ENCODE peak calls at places on chromosomes 12 and 14, in nine cellular contexts. P is endodermal cell; Q is COR-L47; I is AG09309; C is EL; K is non-pigmented ciliary epithelial cell; Y is activated naive CD4-positive, alpha-beta T cell treated with anti-CD3 and anti-CD28 coated beads for 36 hours; R is activated naive CD8-positive, alpha-beta T cell treated with anti-CD3 and anti-CD28 coated beads, Interleukin-2, amount 50 U/mL, for 24 hours; Z is activated CD4-positive, alpha-beta T cell treated with anti-CD3 and anti-CD28 coated beads for 24 hours. O is an unnamed sample.

GRCh38 chr12:113462117-113462774 is 9.4 kb downstream of the LHX5 start:
- DNase-seq in R (peak), Z (peak), C (peak), Q (peak), P (peak), K (no peak), Y (peak), I (peak), O (peak)

GRCh38 chr12:6927379-6927991 is at the start of gene ATN1:
- DNase-seq in K (no peak), I (no peak), Y (peak), P (peak), Q (no peak), Z (no peak), R (peak), C (peak), O (no peak)

GRCh38 chr14:28502517-28502916 is 264.1 kb upstream of the FOXG1 start:
- DNase-seq in K (no peak), I (no peak), P (no peak), Y (no peak), C (no peak), Z (no peak), R (no peak), Q (no peak), O (no peak)

GRCh38 chr12:76976777-76977465 is 88.4 kb downstream of the E2F7 start:
- DNase-seq in R (no peak), P (no peak), I (no peak), K (no peak), C (peak), Z (no peak), Y (no peak), Q (no peak), O (no peak)

GRCh38 chr14:56216631-56217379 is 98.6 kb downstream of the PELI2 start:
- DNase-seq in Q (peak), C (peak), Y (peak), K (no peak), R (no peak), Z (no peak), I (no peak), P (no peak), O (no peak)

GRCh38 chr14:36517242-36518030 is 2.6 kb downstream of the NKX2-1 start:
- DNase-seq in Y (no peak), R (no peak), Z (no peak), I (no peak), P (peak), C (no peak), K (no peak), Q (no peak), O (no peak)

GRCh38 chr14:59060841-59061240 is 127.6 kb upstream of the DAAM1 start:
- DNase-seq in Z (no peak), I (no peak), Q (no peak), K (no peak), P (no peak), R (no peak), C (no peak), Y (no peak), O (no peak)

GRCh38 chr14:53278602-53279506 is 125.7 kb upstream of the DDHD1 start:
- DNase-seq in C (peak), P (no peak), K (peak), Q (peak), Y (no peak), I (no peak), Z (no peak), R (no peak), O (no peak)

GRCh38 chr12:66152732-66153131 is 17.1 kb downstream of the TMBIM4 start:
- DNase-seq in Z (no peak), Q (no peak), P (no peak), K (no peak), Y (no peak), R (no peak), I (peak), C (no peak), O (no peak)

GRCh38 chr14:42980419-42980818 is 1373.7 kb downstream of the LRFN5 start:
- DNase-seq in R (no peak), Y (no peak), C (no peak), Z (no peak), K (peak), I (no peak), P (peak), Q (peak), O (no peak)

GRCh38 chr14:103108749-103109207 is 14.3 kb downstream of the EXOC3L4 start:
- DNase-seq in K (no peak), P (peak), R (peak), Z (no peak), Q (no peak), Y (peak), C (peak), I (no peak), O (no peak)

GRCh38 chr14:96146131-96146771 is 58.4 kb upstream of the BDKRB2 start:
- DNase-seq in I (peak), Q (peak), Y (no peak), Z (no peak), R (no peak), P (no peak), C (peak), K (no peak), O (no peak)

GRCh38 chr12:96445743-96446655 is 43.4 kb upstream of the CFAP54 start:
- DNase-seq in Z (peak), I (peak), P (no peak), Y (peak), C (peak), R (peak), K (peak), Q (no peak), O (no peak)

GRCh38 chr14:50773632-50774541 is 57.1 kb downstream of the NIN start:
- DNase-seq in K (no peak), Q (peak), R (peak), Z (no peak), I (no peak), C (peak), Y (peak), P (peak), O (no peak)

GRCh38 chr14:98926151-98926550 is 345.8 kb downstream of the BCL11B start:
- DNase-seq in K (no peak), Y (peak), R (peak), Q (no peak), I (no peak), Z (peak), C (no peak), P (no peak), O (no peak)

GRCh38 chr12:122085571-122085970 is 7.0 kb downstream of the MLXIP start:
- DNase-seq in Z (no peak), P (no peak), K (no peak), C (no peak), Q (no peak), I (no peak), Y (no peak), R (no peak), O (no peak)

GRCh38 chr12:32198555-32198954 is 91.9 kb downstream of the BICD1 start:
- DNase-seq in C (peak), Y (peak), P (no peak), I (no peak), Z (no peak), R (no peak), K (no peak), Q (no peak), O (no peak)

GRCh38 chr14:103207038-103207403 is 83.8 kb downstream of the TNFAIP2 start:
- DNase-seq in K (no peak), Q (no peak), Z (no peak), Y (no peak), I (peak), R (no peak), P (peak), C (peak), O (no peak)

GRCh38 chr12:46382974-46383653 is 10.5 kb upstream of the SLC38A2 start:
- DNase-seq in P (peak), R (peak), Z (peak), K (peak), I (peak), C (peak), Q (peak), Y (peak), O (no peak)

GRCh38 chr12:18502422-18502821 is 235.4 kb downstream of the PLCZ1 start:
- DNase-seq in Y (no peak), Q (peak), R (no peak), C (no peak), Z (no peak), K (no peak), P (no peak), I (no peak), O (no peak)

GRCh38 chr12:2488596-2488995 is 306.2 kb upstream of the FKBP4 start:
- DNase-seq in Q (no peak), R (no peak), P (no peak), Z (no peak), Y (no peak), K (no peak), I (no peak), C (no peak), O (no peak)

GRCh38 chr12:115416869-115417268 is 732.9 kb upstream of the TBX3 start:
- DNase-seq in I (no peak), Z (no peak), P (no peak), K (no peak), R (no peak), C (no peak), Y (no peak), Q (no peak), O (no peak)

GRCh38 chr12:79927772-79928474 is 7.0 kb downstream of the PPP1R12A start:
- DNase-seq in Y (peak), I (no peak), P (no peak), Q (no peak), Z (peak), C (peak), R (peak), K (no peak), O (peak)

GRCh38 chr12:74641694-74642093 is 104.1 kb downstream of the ATXN7L3B start:
- DNase-seq in Y (no peak), C (no peak), I (no peak), Z (no peak), P (peak), K (no peak), R (no peak), Q (no peak), O (no peak)

GRCh38 chr12:42498549-42499247 is 90.8 kb downstream of the PRICKLE1 start:
- DNase-seq in Z (no peak), C (no peak), Y (no peak), K (no peak), R (no peak), I (no peak), Q (no peak), P (no peak), O (no peak)

GRCh38 chr12:120258323-120258896 is 7.1 kb downstream of the PXN start:
- DNase-seq in P (no peak), Q (no peak), I (no peak), Y (no peak), R (no peak), Z (no peak), C (no peak), K (no peak), O (no peak)

GRCh38 chr12:54588110-54588831 is at the start of gene PPP1R1A:
- DNase-seq in Q (no peak), P (peak), C (no peak), K (no peak), R (no peak), I (no peak), Z (peak), Y (no peak), O (no peak)

GRCh38 chr14:102854397-102854703 is 68.1 kb upstream of the AMN start:
- DNase-seq in K (no peak), Q (no peak), R (no peak), Y (no peak), P (no peak), Z (no peak), C (no peak), I (no peak), O (no peak)

GRCh38 chr12:114399664-114400211 is 6.2 kb downstream of the TBX5 start:
- DNase-seq in R (no peak), I (no peak), C (peak), Y (no peak), K (no peak), Z (no peak), Q (no peak), P (peak), O (no peak)

GRCh38 chr12:14960548-14961465 is 594 bp downstream of the ARHGDIB start:
- DNase-seq in Y (peak), Q (no peak), I (no peak), R (no peak), C (peak), Z (no peak), K (no peak), P (no peak), O (peak)

O was measured in GM18507.